ENCODE peak calls at places on chromosome 11, in four cellular contexts. One of them, this sample, is unnamed.

GRCh38 chr11:118437046-118437735 is 899 bp downstream of the KMT2A start:
- DNase-seq in K562: peak; percentile 82
- DNase-seq in GM12878: no peak
- DNase-seq in H1: no peak
- DNase-seq in this sample: peak; percentile 57

GRCh38 chr11:33779849-33780528 is 5.7 kb upstream of the FBXO3 start:
- DNase-seq in K562: no peak
- DNase-seq in GM12878: no peak
- DNase-seq in H1: no peak
- DNase-seq in this sample: no peak

GRCh38 chr11:112613051-112613972 is 347.9 kb upstream of the NCAM1 start:
- DNase-seq in K562: no peak
- DNase-seq in GM12878: no peak
- DNase-seq in H1: no peak
- DNase-seq in this sample: peak; percentile 74

GRCh38 chr11:122339661-122340060 is 223.6 kb upstream of the BLID start:
- DNase-seq in K562: no peak
- DNase-seq in GM12878: no peak
- DNase-seq in H1: no peak
- DNase-seq in this sample: peak; percentile 14

GRCh38 chr11:83054904-83055380 is 16.8 kb downstream of the RAB30 start:
- DNase-seq in K562: no peak
- DNase-seq in GM12878: no peak
- DNase-seq in H1: no peak
- DNase-seq in this sample: no peak

GRCh38 chr11:128716661-128717210 is 22.9 kb downstream of the FLI1 start:
- DNase-seq in K562: no peak
- DNase-seq in GM12878: no peak
- DNase-seq in H1: no peak
- DNase-seq in this sample: no peak

GRCh38 chr11:72040497-72041363 is 39.6 kb downstream of the NUMA1 start:
- DNase-seq in K562: peak; percentile 79
- DNase-seq in GM12878: no peak
- DNase-seq in H1: peak; percentile 50
- DNase-seq in this sample: peak; percentile 75

GRCh38 chr11:73249304-73249703 is 22.8 kb upstream of the P2RY6 start:
- DNase-seq in K562: no peak
- DNase-seq in GM12878: peak; percentile 32
- DNase-seq in H1: no peak
- DNase-seq in this sample: no peak

GRCh38 chr11:78949976-78950690 is 375.5 kb upstream of the NARS2 start:
- DNase-seq in K562: no peak
- DNase-seq in GM12878: no peak
- DNase-seq in H1: no peak
- DNase-seq in this sample: no peak

GRCh38 chr11:120217941-120218694 is 7.3 kb downstream of the OAF start:
- DNase-seq in K562: no peak
- DNase-seq in GM12878: no peak
- DNase-seq in H1: no peak
- DNase-seq in this sample: no peak

GRCh38 chr11:134052988-134053945 is 15.6 kb upstream of the JAM3 start:
- DNase-seq in K562: no peak
- DNase-seq in GM12878: no peak
- DNase-seq in H1: no peak
- DNase-seq in this sample: no peak

GRCh38 chr11:15815246-15816209 is 540.8 kb downstream of the SOX6 start:
- DNase-seq in K562: no peak
- DNase-seq in GM12878: no peak
- DNase-seq in H1: no peak
- DNase-seq in this sample: no peak

GRCh38 chr11:128222245-128222959 is 365.0 kb downstream of the ETS1 start:
- DNase-seq in K562: no peak
- DNase-seq in GM12878: no peak
- DNase-seq in H1: no peak
- DNase-seq in this sample: no peak

GRCh38 chr11:134062255-134063030 is 6.4 kb upstream of the JAM3 start:
- DNase-seq in K562: no peak
- DNase-seq in GM12878: no peak
- DNase-seq in H1: no peak
- DNase-seq in this sample: no peak

GRCh38 chr11:24357620-24358386 is 139.1 kb upstream of the LUZP2 start:
- DNase-seq in K562: no peak
- DNase-seq in GM12878: no peak
- DNase-seq in H1: no peak
- DNase-seq in this sample: no peak

GRCh38 chr11:106238704-106239360 is 161.4 kb downstream of the AASDHPPT start:
- DNase-seq in K562: no peak
- DNase-seq in GM12878: no peak
- DNase-seq in H1: no peak
- DNase-seq in this sample: no peak

GRCh38 chr11:12831471-12832202 is 157.4 kb downstream of the TEAD1 start:
- DNase-seq in K562: no peak
- DNase-seq in GM12878: no peak
- DNase-seq in H1: no peak
- DNase-seq in this sample: no peak

GRCh38 chr11:103499710-103500340 is 390.6 kb downstream of the DYNC2H1 start:
- DNase-seq in K562: no peak
- DNase-seq in GM12878: no peak
- DNase-seq in H1: no peak
- DNase-seq in this sample: no peak

GRCh38 chr11:76155455-76156232 is 50.7 kb downstream of the WNT11 start:
- DNase-seq in K562: no peak
- DNase-seq in GM12878: no peak
- DNase-seq in H1: no peak
- DNase-seq in this sample: peak; percentile 83

GRCh38 chr11:73217131-73217809 is 811 bp upstream of the P2RY2 start:
- DNase-seq in K562: no peak
- DNase-seq in GM12878: no peak
- DNase-seq in H1: no peak
- DNase-seq in this sample: no peak

GRCh38 chr11:5807580-5807979 is 1.1 kb upstream of the OR52N2 start:
- DNase-seq in K562: no peak
- DNase-seq in GM12878: no peak
- DNase-seq in H1: no peak
- DNase-seq in this sample: no peak

GRCh38 chr11:68145120-68145866 is 24.1 kb upstream of the CHKA start:
- DNase-seq in K562: no peak
- DNase-seq in GM12878: no peak
- DNase-seq in H1: no peak
- DNase-seq in this sample: no peak

GRCh38 chr11:19508166-19508565 is 204.5 kb upstream of the NAV2 start:
- DNase-seq in K562: peak; percentile 27
- DNase-seq in GM12878: no peak
- DNase-seq in H1: no peak
- DNase-seq in this sample: no peak

GRCh38 chr11:43933226-43933607 is 9.2 kb upstream of the C11orf96 start:
- DNase-seq in K562: no peak
- DNase-seq in GM12878: no peak
- DNase-seq in H1: no peak
- DNase-seq in this sample: no peak

GRCh38 chr11:43928721-43929120 is 13.7 kb upstream of the C11orf96 start:
- DNase-seq in K562: no peak
- DNase-seq in GM12878: no peak
- DNase-seq in H1: no peak
- DNase-seq in this sample: no peak

GRCh38 chr11:43931717-43932039 is 10.8 kb upstream of the C11orf96 start:
- DNase-seq in K562: no peak
- DNase-seq in GM12878: no peak
- DNase-seq in H1: no peak
- DNase-seq in this sample: no peak

GRCh38 chr11:43933608-43934358 is 8.7 kb upstream of the C11orf96 start:
- DNase-seq in K562: no peak
- DNase-seq in GM12878: no peak
- DNase-seq in H1: no peak
- DNase-seq in this sample: no peak

DNA sequence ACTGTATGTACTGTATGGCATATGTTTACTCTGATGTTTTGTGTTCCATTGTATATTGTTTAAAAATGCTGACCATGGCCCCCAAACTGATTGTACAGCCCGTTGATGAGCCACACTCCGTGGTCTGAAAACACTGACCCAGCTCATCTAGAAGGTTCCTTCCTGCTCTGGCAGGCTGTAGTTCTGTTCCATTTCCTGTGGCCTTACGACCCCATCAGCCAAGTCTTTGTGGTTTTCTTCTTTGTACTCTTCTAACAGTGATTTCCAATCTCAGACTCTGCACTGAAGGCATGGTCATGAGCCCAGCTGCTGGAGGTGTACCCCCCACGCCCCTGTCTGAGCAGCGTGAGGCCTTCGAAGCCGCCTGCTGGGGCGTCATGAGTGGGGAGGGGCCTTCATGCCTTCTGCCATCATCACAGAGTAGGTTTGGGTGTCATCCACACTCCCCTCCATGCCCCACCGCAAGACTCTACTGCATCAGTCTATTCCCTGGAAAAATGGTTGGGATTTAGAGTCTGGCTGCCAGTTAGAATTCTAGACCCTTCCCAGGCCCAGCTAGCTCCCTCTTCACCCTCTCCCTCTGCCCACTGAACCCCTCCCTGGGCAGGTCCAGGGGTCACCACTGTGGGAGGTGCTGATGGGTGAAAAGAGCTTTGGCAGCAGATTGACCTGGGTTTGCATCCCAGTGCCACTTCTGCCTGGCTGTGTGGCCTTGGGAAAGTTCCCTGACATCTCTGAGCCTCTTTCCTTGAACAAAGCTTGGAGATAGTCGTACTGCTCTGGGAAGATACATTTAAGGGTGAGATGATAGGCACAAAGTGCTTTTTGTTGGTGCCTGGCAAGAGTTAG is 11.3 kb upstream of the C11orf96 start:
- DNase-seq in K562: no peak
- DNase-seq in GM12878: no peak
- DNase-seq in H1: no peak
- DNase-seq in this sample: no peak
- TF ChIP-seq NRF1 in K562: no peak
- TF ChIP-seq NRF1 in GM12878: no peak
- TF ChIP-seq NRF1 in H1: no peak
- TF ChIP-seq NRF1 in this sample: no peak

DNA sequence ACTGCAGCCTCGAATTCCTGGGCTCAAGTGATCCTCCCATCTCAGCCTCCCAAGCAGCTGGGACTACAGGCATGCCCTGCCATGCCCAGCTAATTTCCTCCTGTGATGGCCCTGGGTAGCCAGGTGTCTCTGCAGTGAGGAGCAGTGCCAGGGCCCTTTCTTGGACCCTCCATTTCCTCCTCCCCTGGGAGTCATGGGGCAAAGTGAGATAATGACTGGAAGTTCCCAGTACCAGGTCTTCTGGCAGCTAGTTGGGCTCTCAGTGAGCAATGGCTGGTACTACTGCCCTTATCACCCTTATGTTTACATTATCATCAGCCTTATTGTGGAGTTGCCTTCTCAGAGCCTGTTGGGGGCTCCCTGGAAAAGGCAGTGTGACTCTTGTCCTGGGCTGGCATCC is 17.6 kb downstream of the DAGLA start:
- DNase-seq in K562: no peak
- DNase-seq in GM12878: no peak
- DNase-seq in H1: no peak
- DNase-seq in this sample: no peak
- H3K27ac ChIP-seq in K562: no peak overlapping the region
- H3K27ac ChIP-seq in GM12878: no peak overlapping the region
- H3K27ac ChIP-seq in H1: no peak overlapping the region
- H3K27ac ChIP-seq in this sample: no peak overlapping the region

GRCh38 chr11:28526406-28526751 is 418.2 kb downstream of the METTL15 start:
- DNase-seq in K562: peak; percentile 15
- DNase-seq in GM12878: no peak
- DNase-seq in H1: no peak
- DNase-seq in this sample: no peak
- TF ChIP-seq NRF1 in K562: no peak
- TF ChIP-seq NRF1 in GM12878: no peak
- TF ChIP-seq NRF1 in H1: no peak
- TF ChIP-seq NRF1 in this sample: no peak

GRCh38 chr11:65778901-65779668 is 1.7 kb downstream of the AP5B1 start:
- DNase-seq in K562: no peak
- DNase-seq in GM12878: no peak
- DNase-seq in H1: no peak
- DNase-seq in this sample: peak; percentile 24
- H3K27ac ChIP-seq in K562: no peak overlapping the region
- H3K27ac ChIP-seq in GM12878: no peak overlapping the region
- H3K27ac ChIP-seq in H1: no peak overlapping the region
- H3K27ac ChIP-seq in this sample: no peak overlapping the region

DNA sequence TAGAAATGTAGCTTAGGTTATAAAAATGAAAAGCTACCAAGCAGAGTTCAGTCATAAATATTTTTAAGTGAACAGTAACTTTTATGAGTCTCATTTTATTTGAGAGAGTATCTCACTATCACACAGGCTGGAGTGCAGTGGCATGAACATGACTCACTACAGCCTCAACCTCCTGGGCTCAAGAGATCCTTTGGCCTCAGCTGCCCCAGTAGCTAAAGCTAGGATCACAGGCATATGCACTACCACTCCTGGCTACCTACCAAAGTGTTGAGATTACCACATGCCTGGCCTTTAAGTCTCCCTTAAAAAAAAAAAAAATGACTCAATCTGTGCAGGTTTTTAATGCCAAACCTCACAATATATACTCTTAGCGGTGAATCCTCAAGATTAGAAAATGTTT is 34.7 kb upstream of the CLNS1A start:
- DNase-seq in K562: no peak
- DNase-seq in GM12878: no peak
- DNase-seq in H1: no peak
- DNase-seq in this sample: no peak
- TF ChIP-seq NRF1 in K562: no peak
- TF ChIP-seq NRF1 in GM12878: no peak
- TF ChIP-seq NRF1 in H1: no peak
- TF ChIP-seq NRF1 in this sample: no peak

GRCh38 chr11:1748467-1749019 is 1.9 kb downstream of the IFITM10 start:
- DNase-seq in K562: no peak
- DNase-seq in GM12878: no peak
- DNase-seq in H1: no peak
- DNase-seq in this sample: peak; percentile 52
- H3K27ac ChIP-seq in K562: no peak overlapping the region
- H3K27ac ChIP-seq in GM12878: no peak overlapping the region
- H3K27ac ChIP-seq in H1: no peak overlapping the region
- H3K27ac ChIP-seq in this sample: peak overlapping the region; percentile 92

DNA sequence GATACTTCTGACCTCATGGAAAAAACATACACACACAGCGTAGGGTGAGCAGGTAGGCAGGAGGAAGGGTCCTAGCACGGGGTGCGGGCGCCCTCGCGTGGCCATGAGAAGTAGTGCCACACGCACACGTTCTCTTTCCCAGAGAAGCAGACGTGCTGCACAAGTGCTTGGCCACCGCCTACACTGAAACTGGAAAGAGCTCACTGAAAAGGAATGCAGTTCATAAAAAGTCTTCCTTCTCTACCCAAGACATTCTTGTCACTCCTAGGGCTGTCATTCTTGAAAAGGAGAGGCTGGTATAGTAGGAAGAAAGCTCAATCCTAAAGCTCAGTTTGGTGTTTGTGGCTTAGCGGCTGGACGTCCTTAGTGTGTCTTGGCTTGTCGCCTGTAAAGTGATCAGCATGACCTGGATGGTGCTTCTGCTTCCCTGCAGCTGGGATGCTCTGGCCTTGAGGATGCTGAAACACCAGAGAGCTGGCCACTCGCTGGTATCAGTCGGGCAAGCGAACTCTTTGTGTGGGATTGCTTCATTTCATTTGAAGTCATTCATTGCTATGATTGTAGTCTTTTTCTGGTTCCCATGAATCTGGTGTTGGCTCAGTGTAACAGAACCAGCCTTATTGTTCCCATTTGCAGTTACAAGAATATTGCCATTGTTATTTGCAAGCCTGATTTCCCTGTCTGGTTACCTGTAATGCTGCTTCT is 303.8 kb downstream of the NTM start:
- DNase-seq in K562: peak; percentile 76
- DNase-seq in GM12878: no peak
- DNase-seq in H1: peak; percentile 50
- DNase-seq in this sample: peak; percentile 80
- TF ChIP-seq NRF1 in K562: no peak
- TF ChIP-seq NRF1 in GM12878: no peak
- TF ChIP-seq NRF1 in H1: no peak
- TF ChIP-seq NRF1 in this sample: no peak

This sample was measured in SK-N-SH.